ENCODE peak calls at places on chromosomes 1 and 21, in four cellular contexts. E is stimulated activated naive CD4-positive, alpha-beta T cell; R is naive thymus-derived CD8-positive, alpha-beta T cell; H is HCEC 1CT. Y is an unnamed sample.

GRCh38 chr1:37177230-37177864 is 143.0 kb upstream of the GRIK3 start:
- DNase-seq in E (no peak), R (no peak), H (no peak), Y (no peak)

GRCh38 chr1:12161662-12162458 is 4.9 kb upstream of the TNFRSF1B start:
- DNase-seq in E (no peak), R (no peak), H (peak), Y (peak)

GRCh38 chr1:22295396-22295795 is 152.5 kb upstream of the WNT4 start:
- DNase-seq in E (no peak), R (no peak), H (no peak), Y (no peak)

GRCh38 chr1:117076648-117077047 is 16.5 kb downstream of the TTF2 start:
- DNase-seq in E (no peak), R (no peak), H (no peak), Y (no peak)

GRCh38 chr1:66383602-66384001 is 150.4 kb upstream of the SGIP1 start:
- DNase-seq in E (no peak), R (no peak), H (no peak), Y (no peak)

GRCh38 chr1:31549807-31550620 is 26.3 kb upstream of the TINAGL1 start:
- DNase-seq in E (no peak), R (no peak), H (no peak), Y (no peak)

GRCh38 chr1:63593303-63593886 is at the start of gene PGM1:
- DNase-seq in E (peak), R (peak), H (peak), Y (peak)

GRCh38 chr1:109790735-109791494 is 27.2 kb upstream of the EPS8L3 start:
- DNase-seq in E (peak), R (peak), H (peak), Y (peak)

GRCh38 chr1:53220962-53221286 is 490 bp upstream of the CZIB start:
- DNase-seq in E (no peak), R (no peak), H (no peak), Y (no peak)

GRCh38 chr1:59718064-59718988 is 96.4 kb upstream of the HOOK1 start:
- DNase-seq in E (no peak), R (no peak), H (peak), Y (no peak)

GRCh38 chr21:31678478-31678877 is 19.0 kb downstream of the SOD1 start:
- DNase-seq in E (no peak), R (no peak), H (no peak), Y (no peak)

GRCh38 chr1:54798769-54799641 is 2.1 kb downstream of the TTC22 start:
- DNase-seq in E (no peak), R (no peak), H (peak), Y (no peak)